ENCODE peak calls at places on chromosomes 16 and 17, in eight cellular contexts. One of them, this sample, is unnamed. For H3K36me3 and H3K4me1, the result is how much of the 10 kb centered on the place peaks cover.

GRCh38 chr17:66517336-66518009 is 215.1 kb downstream of the PRKCA start:
- ATAC-seq in body of pancreas: no peak
- ATAC-seq in PC-3: no peak
- ATAC-seq in HepG2: no peak
- ATAC-seq in thoracic aorta: no peak
- ATAC-seq in CD8-positive, alpha-beta T cell: no peak
- ATAC-seq in left lung: no peak
- ATAC-seq in IMR-90: no peak
- ATAC-seq in this sample: no peak

GRCh38 chr17:7496470-7497227 is 12.5 kb downstream of the POLR2A start:
- ATAC-seq in CD8-positive, alpha-beta T cell: no peak
- ATAC-seq in HepG2: no peak
- ATAC-seq in IMR-90: no peak
- ATAC-seq in left lung: peak
- ATAC-seq in PC-3: no peak
- ATAC-seq in thoracic aorta: no peak
- ATAC-seq in body of pancreas: no peak
- ATAC-seq in this sample: no peak

GRCh38 chr17:40307001-40307690 is 1.8 kb upstream of the RARA start:
- ATAC-seq in HepG2: peak
- ATAC-seq in IMR-90: no peak
- ATAC-seq in PC-3: no peak
- ATAC-seq in thoracic aorta: no peak
- ATAC-seq in body of pancreas: no peak
- ATAC-seq in CD8-positive, alpha-beta T cell: no peak
- ATAC-seq in left lung: peak
- ATAC-seq in this sample: no peak

GRCh38 chr16:10232757-10233156 is 50.5 kb upstream of the GRIN2A start:
- ATAC-seq in thoracic aorta: no peak
- ATAC-seq in HepG2: no peak
- ATAC-seq in left lung: no peak
- ATAC-seq in PC-3: no peak
- ATAC-seq in body of pancreas: no peak
- ATAC-seq in IMR-90: no peak
- ATAC-seq in CD8-positive, alpha-beta T cell: no peak
- ATAC-seq in this sample: no peak

GRCh38 chr17:65278050-65278819 is 141.1 kb downstream of the RGS9 start:
- ATAC-seq in left lung: peak
- ATAC-seq in IMR-90: peak
- ATAC-seq in PC-3: peak
- ATAC-seq in CD8-positive, alpha-beta T cell: peak
- ATAC-seq in thoracic aorta: no peak
- ATAC-seq in HepG2: peak
- ATAC-seq in body of pancreas: peak
- ATAC-seq in this sample: peak

GRCh38 chr17:59565959-59566324 is 532 bp downstream of the DHX40 start:
- ATAC-seq in IMR-90: peak
- ATAC-seq in CD8-positive, alpha-beta T cell: peak
- ATAC-seq in PC-3: peak
- ATAC-seq in thoracic aorta: peak
- ATAC-seq in left lung: peak
- ATAC-seq in body of pancreas: peak
- ATAC-seq in HepG2: peak
- ATAC-seq in this sample: peak

GRCh38 chr16:12311309-12311708 is 334.8 kb downstream of the SNX29 start:
- ATAC-seq in body of pancreas: no peak
- ATAC-seq in thoracic aorta: no peak
- ATAC-seq in PC-3: no peak
- ATAC-seq in CD8-positive, alpha-beta T cell: no peak
- ATAC-seq in HepG2: no peak
- ATAC-seq in IMR-90: no peak
- ATAC-seq in left lung: peak
- ATAC-seq in this sample: no peak

GRCh38 chr17:62807812-62808575 is at the start of gene MARCHF10:
- ATAC-seq in body of pancreas: peak
- ATAC-seq in left lung: peak
- ATAC-seq in IMR-90: no peak
- ATAC-seq in thoracic aorta: no peak
- ATAC-seq in PC-3: peak
- ATAC-seq in CD8-positive, alpha-beta T cell: peak
- ATAC-seq in HepG2: no peak
- ATAC-seq in this sample: no peak

GRCh38 chr17:81396278-81396721 is 1.0 kb downstream of the BAHCC1 start:
- ATAC-seq in CD8-positive, alpha-beta T cell: no peak
- ATAC-seq in HepG2: no peak
- ATAC-seq in PC-3: no peak
- ATAC-seq in body of pancreas: no peak
- ATAC-seq in IMR-90: no peak
- ATAC-seq in thoracic aorta: no peak
- ATAC-seq in left lung: no peak
- ATAC-seq in this sample: no peak

GRCh38 chr16:56470666-56471065 is 19.3 kb downstream of the OGFOD1 start:
- ATAC-seq in body of pancreas: no peak
- ATAC-seq in CD8-positive, alpha-beta T cell: no peak
- ATAC-seq in thoracic aorta: no peak
- ATAC-seq in HepG2: no peak
- ATAC-seq in left lung: no peak
- ATAC-seq in IMR-90: no peak
- ATAC-seq in PC-3: no peak
- ATAC-seq in this sample: no peak

GRCh38 chr16:75306102-75306762 is 54.8 kb upstream of the BCAR1 start:
- ATAC-seq in PC-3: peak
- ATAC-seq in IMR-90: no peak
- ATAC-seq in HepG2: peak
- ATAC-seq in thoracic aorta: no peak
- ATAC-seq in left lung: peak
- ATAC-seq in CD8-positive, alpha-beta T cell: no peak
- ATAC-seq in body of pancreas: peak
- ATAC-seq in this sample: no peak

GRCh38 chr16:85882181-85882810 is 16.7 kb upstream of the IRF8 start:
- ATAC-seq in PC-3: no peak
- ATAC-seq in left lung: no peak
- ATAC-seq in CD8-positive, alpha-beta T cell: no peak
- ATAC-seq in thoracic aorta: no peak
- ATAC-seq in IMR-90: no peak
- ATAC-seq in body of pancreas: no peak
- ATAC-seq in HepG2: no peak
- ATAC-seq in this sample: no peak

GRCh38 chr16:12097523-12098428 is 121.2 kb downstream of the SNX29 start:
- ATAC-seq in body of pancreas: peak
- ATAC-seq in PC-3: no peak
- ATAC-seq in IMR-90: peak
- ATAC-seq in CD8-positive, alpha-beta T cell: no peak
- ATAC-seq in HepG2: peak
- ATAC-seq in thoracic aorta: no peak
- ATAC-seq in left lung: peak
- ATAC-seq in this sample: peak

GRCh38 chr17:41974658-41975057 is 8.1 kb downstream of the CNP start:
- ATAC-seq in HepG2: peak
- ATAC-seq in PC-3: no peak
- ATAC-seq in CD8-positive, alpha-beta T cell: no peak
- ATAC-seq in thoracic aorta: no peak
- ATAC-seq in IMR-90: no peak
- ATAC-seq in body of pancreas: no peak
- ATAC-seq in left lung: no peak
- ATAC-seq in this sample: no peak

GRCh38 chr17:4331614-4332013 is 34.9 kb downstream of the UBE2G1 start:
- ATAC-seq in body of pancreas: no peak
- ATAC-seq in PC-3: no peak
- ATAC-seq in CD8-positive, alpha-beta T cell: no peak
- ATAC-seq in IMR-90: no peak
- ATAC-seq in HepG2: no peak
- ATAC-seq in left lung: no peak
- ATAC-seq in thoracic aorta: no peak
- ATAC-seq in this sample: no peak

GRCh38 chr16:1108299-1109252 is 12.5 kb upstream of the C1QTNF8 start:
- ATAC-seq in thoracic aorta: no peak
- ATAC-seq in CD8-positive, alpha-beta T cell: no peak
- ATAC-seq in IMR-90: peak
- ATAC-seq in left lung: no peak
- ATAC-seq in HepG2: no peak
- ATAC-seq in body of pancreas: peak
- ATAC-seq in PC-3: peak
- ATAC-seq in this sample: peak

GRCh38 chr16:4517812-4518211 is 20.8 kb downstream of the CDIP1 start:
- ATAC-seq in IMR-90: peak
- ATAC-seq in thoracic aorta: no peak
- ATAC-seq in PC-3: peak
- ATAC-seq in body of pancreas: peak
- ATAC-seq in left lung: peak
- ATAC-seq in CD8-positive, alpha-beta T cell: no peak
- ATAC-seq in HepG2: peak
- ATAC-seq in this sample: no peak

GRCh38 chr16:76931186-76931585 is 259.8 kb upstream of the MON1B start:
- ATAC-seq in body of pancreas: no peak
- ATAC-seq in HepG2: no peak
- ATAC-seq in thoracic aorta: no peak
- ATAC-seq in PC-3: no peak
- ATAC-seq in left lung: no peak
- ATAC-seq in CD8-positive, alpha-beta T cell: no peak
- ATAC-seq in IMR-90: no peak
- ATAC-seq in this sample: no peak

GRCh38 chr17:82751171-82751570 is 694 bp upstream of the TBCD start:
- ATAC-seq in IMR-90: no peak
- ATAC-seq in CD8-positive, alpha-beta T cell: no peak
- ATAC-seq in left lung: no peak
- ATAC-seq in body of pancreas: no peak
- ATAC-seq in HepG2: no peak
- ATAC-seq in thoracic aorta: peak
- ATAC-seq in PC-3: peak
- ATAC-seq in this sample: peak

GRCh38 chr17:76718516-76718915 is 7.8 kb upstream of the MXRA7 start:
- ATAC-seq in IMR-90: no peak
- ATAC-seq in body of pancreas: no peak
- ATAC-seq in left lung: no peak
- ATAC-seq in thoracic aorta: no peak
- ATAC-seq in HepG2: no peak
- ATAC-seq in CD8-positive, alpha-beta T cell: no peak
- ATAC-seq in PC-3: no peak
- ATAC-seq in this sample: no peak
- H3K36me3 ChIP-seq in IMR-90: half or more
- H3K36me3 ChIP-seq in body of pancreas: half or more
- H3K36me3 ChIP-seq in left lung: under half
- H3K36me3 ChIP-seq in thoracic aorta: half or more
- H3K36me3 ChIP-seq in HepG2: under half
- H3K36me3 ChIP-seq in CD8-positive, alpha-beta T cell: under half
- H3K36me3 ChIP-seq in PC-3: half or more
- H3K36me3 ChIP-seq in this sample: half or more

DNA sequence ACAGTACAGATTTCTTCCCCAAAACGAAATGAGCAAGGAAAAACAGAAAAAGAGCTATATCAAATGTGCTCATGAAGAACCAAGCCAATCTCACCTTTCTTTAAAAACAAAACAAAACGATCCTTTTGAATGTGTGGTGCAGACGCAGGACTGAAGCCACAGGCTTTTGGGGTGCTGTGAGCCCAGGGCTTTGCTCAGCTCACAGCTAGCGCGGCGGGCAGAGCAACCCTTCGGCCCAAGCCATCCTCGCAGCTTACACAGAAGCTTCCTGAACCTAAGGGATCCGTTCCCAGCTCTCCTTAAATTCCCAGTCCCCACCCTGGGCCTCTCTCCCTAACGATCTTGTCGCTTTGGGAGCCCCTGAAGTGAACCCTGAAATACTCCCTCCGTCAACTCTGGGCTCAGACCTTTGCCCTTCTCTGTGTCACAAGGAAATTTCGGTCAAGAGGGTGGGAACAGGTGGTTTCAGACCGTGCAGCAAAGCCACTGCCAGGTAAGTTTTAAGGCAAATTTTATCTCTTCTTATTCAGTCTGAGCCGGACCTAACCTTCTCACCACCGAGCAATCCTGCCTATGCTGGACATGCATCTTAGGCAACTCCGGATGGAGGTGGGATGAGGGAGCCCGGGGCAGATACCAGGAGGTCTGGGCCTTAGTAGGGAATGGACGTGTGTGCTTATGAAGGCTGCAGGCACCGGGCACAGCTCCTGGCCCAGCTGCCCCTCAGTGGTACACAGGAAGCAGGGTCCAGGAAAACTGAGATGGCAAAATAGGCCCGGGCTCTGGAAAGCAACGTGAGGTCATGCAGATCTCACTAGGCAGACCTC is 52.0 kb downstream of the COTL1 start:
- ATAC-seq in HepG2: no peak
- ATAC-seq in IMR-90: no peak
- ATAC-seq in left lung: no peak
- ATAC-seq in PC-3: no peak
- ATAC-seq in CD8-positive, alpha-beta T cell: no peak
- ATAC-seq in body of pancreas: no peak
- ATAC-seq in thoracic aorta: no peak
- ATAC-seq in this sample: no peak
- H3K4me1 ChIP-seq in HepG2: under half
- H3K4me1 ChIP-seq in IMR-90: under half
- H3K4me1 ChIP-seq in left lung: under half
- H3K4me1 ChIP-seq in PC-3: under half
- H3K4me1 ChIP-seq in CD8-positive, alpha-beta T cell: under half
- H3K4me1 ChIP-seq in body of pancreas: under half
- H3K4me1 ChIP-seq in thoracic aorta: under half
- H3K4me1 ChIP-seq in this sample: under half

DNA sequence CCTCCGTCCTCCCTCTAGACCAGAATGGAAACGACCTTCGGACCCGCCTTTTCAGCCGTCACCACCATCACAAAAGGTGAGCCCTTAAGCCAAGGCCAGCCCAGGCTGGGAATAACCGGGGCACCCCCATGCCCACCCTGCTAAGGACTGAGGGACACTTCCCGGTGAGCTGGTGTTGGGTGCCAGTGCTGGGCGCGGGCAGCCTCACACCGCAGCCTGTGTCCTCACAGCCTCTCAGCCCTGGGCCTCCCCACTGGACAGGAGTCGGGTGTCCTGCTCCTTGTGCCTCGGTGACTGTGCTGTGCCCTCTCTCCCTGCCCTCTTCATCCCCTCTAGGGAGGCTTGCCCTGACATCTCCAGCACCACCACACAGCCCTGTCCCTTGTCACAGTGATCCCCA is 10.3 kb downstream of the TRAF7 start:
- ATAC-seq in IMR-90: no peak
- ATAC-seq in CD8-positive, alpha-beta T cell: no peak
- ATAC-seq in left lung: no peak
- ATAC-seq in body of pancreas: no peak
- ATAC-seq in HepG2: no peak
- ATAC-seq in PC-3: no peak
- ATAC-seq in thoracic aorta: no peak
- ATAC-seq in this sample: no peak
- H3K36me3 ChIP-seq in IMR-90: under half
- H3K36me3 ChIP-seq in CD8-positive, alpha-beta T cell: under half
- H3K36me3 ChIP-seq in left lung: under half
- H3K36me3 ChIP-seq in body of pancreas: under half
- H3K36me3 ChIP-seq in HepG2: under half
- H3K36me3 ChIP-seq in PC-3: under half
- H3K36me3 ChIP-seq in thoracic aorta: under half
- H3K36me3 ChIP-seq in this sample: under half

GRCh38 chr17:45127209-45127582 is 5.1 kb downstream of the PLCD3 start:
- ATAC-seq in IMR-90: no peak
- ATAC-seq in PC-3: no peak
- ATAC-seq in thoracic aorta: no peak
- ATAC-seq in body of pancreas: no peak
- ATAC-seq in HepG2: no peak
- ATAC-seq in left lung: no peak
- ATAC-seq in CD8-positive, alpha-beta T cell: no peak
- ATAC-seq in this sample: no peak
- H3K4me1 ChIP-seq in IMR-90: half or more
- H3K4me1 ChIP-seq in PC-3: half or more
- H3K4me1 ChIP-seq in thoracic aorta: half or more
- H3K4me1 ChIP-seq in body of pancreas: under half
- H3K4me1 ChIP-seq in HepG2: half or more
- H3K4me1 ChIP-seq in left lung: under half
- H3K4me1 ChIP-seq in CD8-positive, alpha-beta T cell: under half
- H3K4me1 ChIP-seq in this sample: under half